ENCODE peak calls at places on chromosomes 5 and 9, in six cellular contexts. P is GM12865, Y is esophagus muscularis mucosa, R is left ventricle myocardium superior, F is colonic mucosa, O is thoracic aorta. H is an unnamed sample.
A peak's percentile ranks its signal among the peaks of the same experiment; 100 is the strongest.

GRCh38 chr9:125492719-125493118 is 214.3 kb downstream of the MAPKAP1 start:
- DNase-seq in Y (peak; percentile 26), P (no peak), F (no peak), R (no peak), O (no peak), H (no peak)

GRCh38 chr5:175214152-175214551 is 229.8 kb downstream of the DRD1 start:
- DNase-seq in O (peak; percentile 77), F (no peak), P (no peak), Y (no peak), R (no peak), H (no peak)

GRCh38 chr5:132008961-132009680 is 2.3 kb downstream of the ACSL6 start:
- DNase-seq in P (no peak), F (no peak), Y (no peak), O (no peak), R (no peak), H (no peak)

GRCh38 chr5:53099546-53099945 is 10.0 kb downstream of the MOCS2 start:
- DNase-seq in P (no peak), Y (no peak), O (no peak), R (no peak), F (no peak), H (no peak)

GRCh38 chr9:74500584-74500924 is 3.4 kb downstream of the RORB start:
- DNase-seq in O (no peak), P (no peak), R (no peak), Y (no peak), F (no peak), H (no peak)

GRCh38 chr9:28082671-28083070 is 509.4 kb upstream of the C9orf72 start:
- DNase-seq in F (no peak), P (no peak), Y (no peak), R (no peak), O (no peak), H (no peak)

GRCh38 chr9:131799177-131799823 is 59.4 kb upstream of the RAPGEF1 start:
- DNase-seq in F (peak; percentile 62), Y (no peak), R (peak; percentile 73), O (no peak), P (peak; percentile 41), H (peak; percentile 57)

GRCh38 chr5:120457839-120458507 is 6.1 kb upstream of the PRR16 start:
- DNase-seq in R (peak; percentile 90), P (peak; percentile 90), O (no peak), F (peak; percentile 80), Y (no peak), H (no peak)

GRCh38 chr5:96649938-96650540 is 12.1 kb upstream of the CAST start:
- DNase-seq in P (no peak), F (no peak), O (no peak), R (no peak), Y (no peak), H (no peak)

GRCh38 chr9:91089405-91090131 is 272.1 kb downstream of the AUH start:
- DNase-seq in O (no peak), Y (no peak), F (peak; percentile 28), R (peak; percentile 53), P (peak; percentile 33), H (no peak)

GRCh38 chr5:65418661-65419060 is 63.1 kb downstream of the ADAMTS6 start:
- DNase-seq in P (no peak), O (no peak), Y (no peak), R (no peak), F (no peak), H (no peak)

GRCh38 chr9:76403352-76403751 is 9.1 kb upstream of the RFK start:
- DNase-seq in O (no peak), Y (no peak), R (no peak), F (no peak), P (peak; percentile 76), H (no peak)

GRCh38 chr5:38716516-38716915 is 129.3 kb upstream of the OSMR start:
- DNase-seq in Y (no peak), O (no peak), P (no peak), R (no peak), F (no peak), H (no peak)

GRCh38 chr9:130184983-130185382 is 12.8 kb downstream of the NCS1 start:
- DNase-seq in P (no peak), O (no peak), R (no peak), Y (no peak), F (no peak), H (no peak)

GRCh38 chr5:57445006-57445714 is 37.5 kb downstream of the ACTBL2 start:
- DNase-seq in Y (peak; percentile 83), O (no peak), P (peak; percentile 5), F (no peak), R (no peak), H (no peak)

GRCh38 chr5:108367679-108368334 is 14.1 kb downstream of the FBXL17 start:
- DNase-seq in Y (no peak), R (no peak), F (no peak), P (no peak), O (no peak), H (no peak)

GRCh38 chr5:43432486-43433365 is 20.5 kb upstream of the CCL28 start:
- DNase-seq in R (peak; percentile 78), O (no peak), F (peak; percentile 90), P (no peak), Y (no peak), H (no peak)

GRCh38 chr5:141031006-141031405 is 20.2 kb upstream of the PCDHB1 start:
- DNase-seq in O (no peak), F (no peak), Y (no peak), P (no peak), R (no peak), H (no peak)

GRCh38 chr5:159951387-159951786 is 35.1 kb downstream of the ADRA1B start:
- DNase-seq in Y (no peak), P (peak; percentile 19), R (no peak), O (no peak), F (no peak), H (no peak)

GRCh38 chr9:71001780-71002386 is 119.5 kb downstream of the TRPM3 start:
- DNase-seq in P (peak; percentile 48), O (no peak), R (no peak), Y (no peak), F (peak; percentile 40), H (no peak)

GRCh38 chr9:36158122-36158521 is 11.1 kb upstream of the CCIN start:
- DNase-seq in Y (no peak), R (no peak), P (no peak), F (no peak), O (no peak), H (no peak)

H was measured in CD8-positive, alpha-beta T cell.